ENCODE peak calls at places on chromosomes 16 and 17, in six cellular contexts. J, P, U, G, M and O are unnamed samples. For H3K27me3, the result is how much of the 10 kb centered on the place peaks cover.

GRCh38 chr17:29918922-29919856 is 10.8 kb downstream of the SSH2 start:
- DNase-seq in P (no peak), J (no peak), U (no peak), M (no peak), G (peak), O (no peak)

GRCh38 chr17:77708936-77709335 is 249.6 kb upstream of the TNRC6C start:
- DNase-seq in J (no peak), M (no peak), U (no peak), P (no peak), G (no peak), O (no peak)

GRCh38 chr16:78364501-78364900 is 265.0 kb downstream of the WWOX start:
- DNase-seq in J (no peak), M (no peak), P (no peak), U (no peak), G (no peak), O (no peak)

GRCh38 chr17:40548982-40549680 is 16.1 kb downstream of the CCR7 start:
- DNase-seq in P (no peak), M (peak), U (no peak), J (no peak), G (peak), O (no peak)

GRCh38 chr17:68589086-68589485 is 12.1 kb downstream of the FAM20A start:
- DNase-seq in U (no peak), M (no peak), G (no peak), P (no peak), J (no peak), O (no peak)

GRCh38 chr17:78883533-78884131 is 19.4 kb downstream of the CEP295NL start:
- DNase-seq in G (peak), M (no peak), U (no peak), J (no peak), P (peak), O (peak)

GRCh38 chr17:19554393-19554792 is 20.7 kb downstream of the SLC47A1 start:
- DNase-seq in M (no peak), P (no peak), G (no peak), J (no peak), U (no peak), O (no peak)

GRCh38 chr16:57039148-57039812 is 49.9 kb downstream of the NLRC5 start:
- DNase-seq in U (peak), J (peak), P (no peak), M (peak), G (no peak), O (no peak)

GRCh38 chr16:19192865-19193264 is 24.8 kb downstream of the SYT17 start:
- DNase-seq in U (no peak), P (no peak), J (no peak), G (no peak), M (no peak), O (no peak)

GRCh38 chr17:82252511-82253178 is 20.9 kb downstream of the CSNK1D start:
- DNase-seq in P (no peak), U (no peak), G (no peak), J (no peak), M (no peak), O (no peak)

GRCh38 chr17:82253179-82253544 is 20.3 kb downstream of the CSNK1D start:
- DNase-seq in G (no peak), M (no peak), P (no peak), U (no peak), J (no peak), O (no peak)

GRCh38 chr17:82256242-82256894 is 17.1 kb downstream of the CSNK1D start:
- DNase-seq in M (no peak), J (no peak), G (no peak), P (no peak), U (no peak), O (no peak)

GRCh38 chr17:82257473-82257872 is 16.0 kb downstream of the CSNK1D start:
- DNase-seq in U (peak), J (no peak), M (no peak), P (peak), G (no peak), O (peak)

GRCh38 chr17:82255573-82255972 is 17.9 kb downstream of the CSNK1D start:
- DNase-seq in G (no peak), M (no peak), U (no peak), P (no peak), J (no peak), O (no peak)
- H3K27me3 ChIP-seq in G (under half), M (under half), U (under half), P (under half), J (under half), O (under half)

GRCh38 chr17:48639136-48639535 is 13.0 kb upstream of the HOXB9 start:
- DNase-seq in G (no peak), U (no peak), P (peak), M (no peak), J (no peak), O (peak)
- H3K27me3 ChIP-seq in G (under half), U (under half), P (half or more), M (under half), J (under half), O (half or more)

GRCh38 chr16:11126389-11127072 is 129.5 kb downstream of the SOCS1 start:
- DNase-seq in P (no peak), G (no peak), M (no peak), U (no peak), J (no peak), O (no peak)
- H3K27me3 ChIP-seq in P (under half), G (under half), M (under half), U (under half), J (under half), O (under half)

GRCh38 chr17:48626202-48626469 is at the start of gene HOXB9:
- DNase-seq in P (no peak), U (no peak), J (no peak), G (no peak), M (no peak), O (no peak)
- H3K27me3 ChIP-seq in P (half or more), U (half or more), J (half or more), G (half or more), M (under half), O (half or more)

GRCh38 chr16:23137818-23138217 is 11.4 kb downstream of the USP31 start:
- DNase-seq in M (no peak), U (no peak), P (no peak), J (no peak), G (peak), O (no peak)
- H3K27me3 ChIP-seq in M (under half), U (under half), P (under half), J (under half), G (under half), O (under half)